ENCODE peak calls at places on chromosomes 3 and 15, in six cellular contexts. F is suprapubic skin, U is GM23338, C is transverse colon, G is upper lobe of left lung, O is Panc1. K is an unnamed sample.

GRCh38 chr3:47661121-47661752 is 82.6 kb upstream of the CSPG5 start:
- DNase-seq in F (no peak), U (no peak), C (no peak), G (no peak), O (no peak), K (no peak)

GRCh38 chr3:111351334-111351733 is 190.7 kb upstream of the CD96 start:
- DNase-seq in F (no peak), U (no peak), C (no peak), G (no peak), O (no peak), K (no peak)

GRCh38 chr3:132347095-132347494 is 29.9 kb downstream of the ACP3 start:
- DNase-seq in F (no peak), U (no peak), C (no peak), G (no peak), O (no peak), K (no peak)

GRCh38 chr3:38834110-38834509 is 18.1 kb upstream of the SCN10A start:
- DNase-seq in F (peak), U (peak), C (peak), G (peak), O (no peak), K (no peak)

GRCh38 chr15:58471341-58471740 is 39.5 kb downstream of the LIPC start:
- DNase-seq in F (no peak), U (no peak), C (no peak), G (no peak), O (no peak), K (no peak)

GRCh38 chr3:158313344-158313927 is 203.5 kb downstream of the RSRC1 start:
- DNase-seq in F (no peak), U (peak), C (no peak), G (no peak), O (peak), K (no peak)

GRCh38 chr3:196499061-196499460 is 4.5 kb downstream of the RNF168 start:
- DNase-seq in F (no peak), U (no peak), C (no peak), G (no peak), O (no peak), K (no peak)

GRCh38 chr3:36796896-36797295 is 32.5 kb upstream of the DCLK3 start:
- DNase-seq in F (no peak), U (no peak), C (no peak), G (no peak), O (no peak), K (no peak)

GRCh38 chr3:21839592-21839991 is 88.6 kb upstream of the ZNF385D start:
- DNase-seq in F (no peak), U (peak), C (no peak), G (no peak), O (no peak), K (no peak)

GRCh38 chr3:183825380-183826161 is at the start of gene MAP6D1:
- DNase-seq in F (no peak), U (peak), C (peak), G (no peak), O (no peak), K (no peak)

DNA sequence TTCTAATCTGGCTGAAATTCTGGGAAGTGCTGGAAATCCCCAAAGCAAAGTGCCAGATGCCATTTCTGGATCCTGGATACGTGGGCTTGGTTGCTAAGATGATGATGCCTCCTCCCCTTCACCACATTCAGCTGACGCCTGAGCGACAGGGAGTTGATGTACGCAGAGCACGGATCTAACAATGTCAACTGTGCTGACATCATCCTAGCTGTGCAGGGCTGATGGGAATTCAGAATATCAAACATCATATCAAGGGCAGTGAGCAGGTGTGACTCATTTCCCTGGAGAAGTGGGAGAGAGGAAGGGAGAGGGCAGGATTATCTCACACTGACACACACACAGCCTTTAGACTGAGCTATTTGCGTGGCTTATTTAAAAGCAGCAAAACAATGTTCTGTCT is 92.6 kb upstream of the ZBTB20 start:
- DNase-seq in F (peak), U (no peak), C (no peak), G (peak), O (peak), K (no peak)
- H3K27ac ChIP-seq in F (no peak), U (no peak), C (no peak), G (peak), O (no peak), K (no peak)

DNA sequence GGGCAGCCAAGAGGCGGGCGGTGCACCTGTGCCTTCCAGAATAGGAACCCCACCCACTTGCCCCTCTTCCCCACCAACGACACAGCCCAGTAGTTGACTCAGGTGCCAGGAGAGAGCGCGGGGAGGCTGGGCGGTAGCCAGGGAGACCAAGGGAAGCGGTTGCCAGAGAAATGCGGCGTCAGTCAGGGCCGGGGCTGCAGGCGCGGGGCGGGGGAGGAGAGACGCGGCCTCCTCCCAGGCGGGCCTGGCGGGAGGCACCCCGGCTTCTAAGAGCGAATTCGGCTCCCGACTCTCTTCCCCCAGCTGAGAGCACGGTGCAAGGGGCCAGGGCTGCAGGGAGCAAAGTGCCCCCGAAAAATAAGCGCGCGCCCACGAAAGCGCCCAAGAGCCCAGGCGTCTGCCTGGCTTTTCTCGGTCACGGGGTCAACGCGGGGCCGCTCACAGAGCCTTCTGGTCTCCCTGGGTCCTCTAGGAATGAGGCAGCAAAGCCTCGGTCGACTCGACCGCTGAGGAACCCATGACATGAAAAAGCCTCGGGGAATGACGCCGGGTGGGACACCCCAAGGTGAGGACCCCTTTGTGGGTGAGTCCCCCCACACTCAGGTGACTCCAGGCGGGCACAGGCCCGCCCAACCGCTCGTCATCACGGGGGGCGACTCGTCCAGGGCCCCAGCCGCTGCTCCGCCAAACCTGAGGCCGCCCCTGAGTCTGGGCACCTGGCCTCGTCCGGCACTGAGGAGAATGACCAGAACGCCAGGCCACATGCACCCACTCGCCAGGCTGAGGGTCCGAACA is 716 bp downstream of the CPEB1 start:
- DNase-seq in F (peak), U (peak), C (no peak), G (no peak), O (no peak), K (no peak)
- H3K4me3 ChIP-seq in F (peak), U (peak), C (peak), G (no peak), O (peak), K (peak)

DNA sequence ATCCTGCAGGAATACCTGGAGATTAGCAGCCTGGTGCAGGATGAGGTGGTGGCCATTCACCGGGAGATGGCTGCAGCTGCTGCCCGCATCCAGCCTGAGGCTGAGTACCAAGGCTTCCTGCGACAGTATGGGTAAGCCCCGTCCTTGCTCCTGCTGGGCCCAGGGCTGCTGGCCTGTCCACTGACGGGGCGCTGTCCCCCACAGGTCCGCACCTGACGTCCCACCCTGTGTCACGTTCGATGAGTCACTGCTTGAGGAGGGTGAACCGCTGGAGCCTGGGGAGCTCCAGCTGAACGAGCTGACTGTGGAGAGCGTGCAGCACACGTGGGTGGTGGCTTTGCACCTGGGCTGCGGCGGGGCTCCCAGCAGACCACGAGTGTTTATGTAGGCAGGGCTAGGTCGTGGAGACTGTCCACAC is 5.0 kb downstream of the FES start:
- DNase-seq in F (no peak), U (no peak), C (no peak), G (no peak), O (no peak), K (no peak)
- TF ChIP-seq POLR2AphosphoS5 in F (no peak), U (no peak), C (no peak), G (no peak), O (no peak), K (no peak)

DNA sequence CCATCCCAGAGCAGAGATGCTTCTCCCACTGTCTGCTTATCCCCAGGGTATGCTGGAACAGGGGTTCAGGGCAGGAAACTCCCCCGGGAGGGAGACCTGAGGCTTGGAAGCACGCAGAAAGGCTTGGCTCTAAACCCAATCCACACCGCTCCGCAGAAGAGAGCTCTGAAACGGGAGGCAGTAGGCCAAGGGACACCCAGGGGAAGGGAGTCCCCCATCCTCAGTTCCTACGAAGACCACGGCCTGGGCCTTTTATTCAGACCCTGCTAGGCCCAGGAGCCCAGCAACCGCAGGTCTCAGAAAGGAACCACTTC is 1.8 kb upstream of the HAPLN3 start:
- DNase-seq in F (no peak), U (peak), C (no peak), G (no peak), O (no peak), K (no peak)
- H3K27ac ChIP-seq in F (no peak), U (peak), C (peak), G (peak), O (peak), K (peak)